ENCODE peak calls at places on chromosomes 16 and 17, in five cellular contexts. X, S, O, M and I are unnamed samples.

GRCh38 chr16:20812510-20812909 is 6.2 kb downstream of the REXO5 start:
- DNase-seq in X (no peak), S (no peak), O (no peak), M (no peak), I (no peak)

GRCh38 chr17:45019177-45019711 is 32.2 kb downstream of the DCAKD start:
- DNase-seq in X (peak), S (no peak), O (peak), M (peak), I (no peak)

GRCh38 chr16:75217389-75217851 is 1.4 kb upstream of the CTRB1 start:
- DNase-seq in X (no peak), S (no peak), O (no peak), M (no peak), I (no peak)

GRCh38 chr16:87897563-87898505 is 28.5 kb upstream of the SLC7A5 start:
- DNase-seq in X (no peak), S (no peak), O (peak), M (peak), I (no peak)

GRCh38 chr16:84559311-84559932 is 55.0 kb upstream of the MEAK7 start:
- DNase-seq in X (no peak), S (no peak), O (no peak), M (no peak), I (no peak)

GRCh38 chr16:84442416-84443145 is 61.9 kb downstream of the MEAK7 start:
- DNase-seq in X (no peak), S (no peak), O (no peak), M (no peak), I (no peak)

GRCh38 chr16:46757339-46758050 is 9.4 kb upstream of the MYLK3 start:
- DNase-seq in X (no peak), S (peak), O (no peak), M (no peak), I (no peak)

GRCh38 chr17:82937411-82938371 is 97.9 kb upstream of the ZNF750 start:
- DNase-seq in X (no peak), S (no peak), O (no peak), M (no peak), I (no peak)

GRCh38 chr17:76083536-76083935 is 4.6 kb downstream of the ZACN start:
- DNase-seq in X (no peak), S (no peak), O (no peak), M (no peak), I (no peak)

GRCh38 chr16:86384263-86384649 is 126.1 kb upstream of the FOXF1 start:
- DNase-seq in X (no peak), S (no peak), O (no peak), M (no peak), I (no peak)

GRCh38 chr17:44094701-44095387 is 24.3 kb downstream of the G6PC3 start:
- DNase-seq in X (no peak), S (no peak), O (no peak), M (no peak), I (no peak)

GRCh38 chr17:29384901-29385300 is 5.3 kb upstream of the TAOK1 start:
- DNase-seq in X (no peak), S (no peak), O (no peak), M (no peak), I (no peak)

GRCh38 chr17:44557653-44558285 is 485 bp downstream of the FZD2 start:
- DNase-seq in X (no peak), S (no peak), O (peak), M (peak), I (no peak)

GRCh38 chr17:41967921-41968578 is 1.5 kb downstream of the CNP start:
- DNase-seq in X (no peak), S (no peak), O (no peak), M (no peak), I (no peak)

GRCh38 chr17:279356-279755 is 73.3 kb downstream of the RPH3AL start:
- DNase-seq in X (no peak), S (no peak), O (no peak), M (no peak), I (no peak)

GRCh38 chr17:76957600-76958464 is 89.6 kb downstream of the MGAT5B start:
- DNase-seq in X (no peak), S (no peak), O (no peak), M (no peak), I (no peak)

GRCh38 chr17:57045868-57046671 is 39.0 kb upstream of the AKAP1 start:
- DNase-seq in X (no peak), S (no peak), O (no peak), M (peak), I (no peak)

GRCh38 chr17:12320286-12320685 is 299.6 kb downstream of the MAP2K4 start:
- DNase-seq in X (no peak), S (no peak), O (no peak), M (no peak), I (no peak)

GRCh38 chr17:82823004-82823403 is 16.8 kb downstream of the ZNF750 start:
- DNase-seq in X (peak), S (no peak), O (no peak), M (no peak), I (no peak)

GRCh38 chr16:76639685-76640289 is 362.6 kb downstream of the CNTNAP4 start:
- DNase-seq in X (peak), S (no peak), O (no peak), M (no peak), I (no peak)

GRCh38 chr16:65842067-65842466 is 524.4 kb upstream of the CDH5 start:
- DNase-seq in X (no peak), S (no peak), O (no peak), M (no peak), I (no peak)

GRCh38 chr16:79372504-79373184 is 227.9 kb downstream of the MAF start:
- DNase-seq in X (peak), S (no peak), O (no peak), M (peak), I (no peak)

GRCh38 chr16:49620868-49621239 is 235.1 kb downstream of the ZNF423 start:
- DNase-seq in X (no peak), S (no peak), O (no peak), M (no peak), I (no peak)

GRCh38 chr16:72468582-72468981 is 296.6 kb upstream of the PMFBP1 start:
- DNase-seq in X (no peak), S (no peak), O (no peak), M (no peak), I (no peak)

GRCh38 chr17:29167393-29168078 is 12.7 kb downstream of the MYO18A start:
- DNase-seq in X (no peak), S (no peak), O (no peak), M (no peak), I (no peak)

GRCh38 chr17:57873261-57874057 is 23.6 kb upstream of the MRPS23 start:
- DNase-seq in X (no peak), S (no peak), O (no peak), M (no peak), I (no peak)

GRCh38 chr16:46789499-46790414 is 41.2 kb downstream of the C16orf87 start:
- DNase-seq in X (peak), S (peak), O (peak), M (peak), I (no peak)

GRCh38 chr16:4266372-4266771 is 6.5 kb downstream of the TFAP4 start:
- DNase-seq in X (peak), S (no peak), O (no peak), M (no peak), I (no peak)